ENCODE peak calls at places on chromosomes 11 and 22, in eight cellular contexts. One of them, this sample, is unnamed.

GRCh38 chr11:2530131-2530854 is 85.5 kb downstream of the KCNQ1 start:
- DNase-seq in CD8-positive, alpha-beta T cell: no peak
- DNase-seq in colonic mucosa: no peak
- DNase-seq in right atrium auricular region: no peak
- DNase-seq in choroid plexus epithelial cell: no peak
- DNase-seq in neural progenitor cell: no peak
- DNase-seq in ovary: peak; percentile 16
- DNase-seq in upper lobe of right lung: peak; percentile 58
- DNase-seq in this sample: no peak

GRCh38 chr22:47547239-47547661 is 784.8 kb downstream of the TBC1D22A start:
- DNase-seq in CD8-positive, alpha-beta T cell: no peak
- DNase-seq in colonic mucosa: no peak
- DNase-seq in right atrium auricular region: peak; percentile 36
- DNase-seq in choroid plexus epithelial cell: no peak
- DNase-seq in neural progenitor cell: no peak
- DNase-seq in ovary: no peak
- DNase-seq in upper lobe of right lung: no peak
- DNase-seq in this sample: no peak

GRCh38 chr11:123653997-123654565 is 343 bp downstream of the SCN3B start:
- DNase-seq in CD8-positive, alpha-beta T cell: no peak
- DNase-seq in colonic mucosa: peak; percentile 39
- DNase-seq in right atrium auricular region: no peak
- DNase-seq in choroid plexus epithelial cell: peak; percentile 55
- DNase-seq in neural progenitor cell: peak; percentile 74
- DNase-seq in ovary: peak; percentile 29
- DNase-seq in upper lobe of right lung: peak; percentile 71
- DNase-seq in this sample: peak; percentile 18

GRCh38 chr11:36352919-36353318 is 56.8 kb downstream of the PRR5L start:
- DNase-seq in CD8-positive, alpha-beta T cell: peak; percentile 76
- DNase-seq in colonic mucosa: peak; percentile 18
- DNase-seq in right atrium auricular region: no peak
- DNase-seq in choroid plexus epithelial cell: no peak
- DNase-seq in neural progenitor cell: no peak
- DNase-seq in ovary: no peak
- DNase-seq in upper lobe of right lung: no peak
- DNase-seq in this sample: no peak

GRCh38 chr22:40714514-40714966 is 35.3 kb downstream of the MCHR1 start:
- DNase-seq in CD8-positive, alpha-beta T cell: no peak
- DNase-seq in colonic mucosa: no peak
- DNase-seq in right atrium auricular region: no peak
- DNase-seq in choroid plexus epithelial cell: peak; percentile 83
- DNase-seq in neural progenitor cell: peak; percentile 94
- DNase-seq in ovary: peak; percentile 67
- DNase-seq in upper lobe of right lung: no peak
- DNase-seq in this sample: peak; percentile 37

GRCh38 chr22:28810839-28811491 is 10.6 kb upstream of the XBP1 start:
- DNase-seq in CD8-positive, alpha-beta T cell: peak; percentile 52
- DNase-seq in colonic mucosa: no peak
- DNase-seq in right atrium auricular region: no peak
- DNase-seq in choroid plexus epithelial cell: no peak
- DNase-seq in neural progenitor cell: no peak
- DNase-seq in ovary: no peak
- DNase-seq in upper lobe of right lung: no peak
- DNase-seq in this sample: no peak

GRCh38 chr11:10327254-10327653 is 22.4 kb downstream of the ADM start:
- DNase-seq in CD8-positive, alpha-beta T cell: no peak
- DNase-seq in colonic mucosa: no peak
- DNase-seq in right atrium auricular region: no peak
- DNase-seq in choroid plexus epithelial cell: peak; percentile 90
- DNase-seq in neural progenitor cell: no peak
- DNase-seq in ovary: no peak
- DNase-seq in upper lobe of right lung: no peak
- DNase-seq in this sample: peak; percentile 79

GRCh38 chr11:63667993-63668392 is 3.2 kb downstream of the ATL3 start:
- DNase-seq in CD8-positive, alpha-beta T cell: no peak
- DNase-seq in colonic mucosa: no peak
- DNase-seq in right atrium auricular region: peak; percentile 32
- DNase-seq in choroid plexus epithelial cell: peak; percentile 91
- DNase-seq in neural progenitor cell: no peak
- DNase-seq in ovary: no peak
- DNase-seq in upper lobe of right lung: no peak
- DNase-seq in this sample: peak; percentile 94

GRCh38 chr11:130383363-130384168 is 44.8 kb downstream of the ADAMTS8 start:
- DNase-seq in CD8-positive, alpha-beta T cell: no peak
- DNase-seq in colonic mucosa: no peak
- DNase-seq in right atrium auricular region: no peak
- DNase-seq in choroid plexus epithelial cell: peak; percentile 99
- DNase-seq in neural progenitor cell: no peak
- DNase-seq in ovary: no peak
- DNase-seq in upper lobe of right lung: no peak
- DNase-seq in this sample: peak; percentile 90

GRCh38 chr11:126122863-126123262 is 60.2 kb upstream of the CDON start:
- DNase-seq in CD8-positive, alpha-beta T cell: no peak
- DNase-seq in colonic mucosa: no peak
- DNase-seq in right atrium auricular region: no peak
- DNase-seq in choroid plexus epithelial cell: no peak
- DNase-seq in neural progenitor cell: no peak
- DNase-seq in ovary: no peak
- DNase-seq in upper lobe of right lung: no peak
- DNase-seq in this sample: peak; percentile 84

GRCh38 chr11:111305403-111305802 is 7.1 kb downstream of the POU2AF3 start:
- DNase-seq in CD8-positive, alpha-beta T cell: no peak
- DNase-seq in colonic mucosa: no peak
- DNase-seq in right atrium auricular region: no peak
- DNase-seq in choroid plexus epithelial cell: no peak
- DNase-seq in neural progenitor cell: no peak
- DNase-seq in ovary: no peak
- DNase-seq in upper lobe of right lung: no peak
- DNase-seq in this sample: no peak
- H3K4me3 ChIP-seq in CD8-positive, alpha-beta T cell: no peak overlapping the region
- H3K4me3 ChIP-seq in colonic mucosa: no peak overlapping the region
- H3K4me3 ChIP-seq in right atrium auricular region: no peak overlapping the region
- H3K4me3 ChIP-seq in choroid plexus epithelial cell: no peak overlapping the region
- H3K4me3 ChIP-seq in neural progenitor cell: no peak overlapping the region
- H3K4me3 ChIP-seq in ovary: no peak overlapping the region
- H3K4me3 ChIP-seq in upper lobe of right lung: no peak overlapping the region
- H3K4me3 ChIP-seq in this sample: no peak overlapping the region

GRCh38 chr22:38221908-38222796 is 20.4 kb downstream of the MAFF start:
- DNase-seq in CD8-positive, alpha-beta T cell: no peak
- DNase-seq in colonic mucosa: no peak
- DNase-seq in right atrium auricular region: no peak
- DNase-seq in choroid plexus epithelial cell: no peak
- DNase-seq in neural progenitor cell: peak; percentile 16
- DNase-seq in ovary: no peak
- DNase-seq in upper lobe of right lung: no peak
- DNase-seq in this sample: no peak

GRCh38 chr22:38221407-38221806 is 19.6 kb downstream of the MAFF start:
- DNase-seq in CD8-positive, alpha-beta T cell: no peak
- DNase-seq in colonic mucosa: no peak
- DNase-seq in right atrium auricular region: no peak
- DNase-seq in choroid plexus epithelial cell: no peak
- DNase-seq in neural progenitor cell: no peak
- DNase-seq in ovary: no peak
- DNase-seq in upper lobe of right lung: no peak
- DNase-seq in this sample: no peak

GRCh38 chr22:38222797-38223119 is 21.0 kb downstream of the MAFF start:
- DNase-seq in CD8-positive, alpha-beta T cell: no peak
- DNase-seq in colonic mucosa: peak; percentile 62
- DNase-seq in right atrium auricular region: no peak
- DNase-seq in choroid plexus epithelial cell: no peak
- DNase-seq in neural progenitor cell: no peak
- DNase-seq in ovary: no peak
- DNase-seq in upper lobe of right lung: no peak
- DNase-seq in this sample: no peak

GRCh38 chr22:38220653-38221386 is 19.0 kb downstream of the MAFF start:
- DNase-seq in CD8-positive, alpha-beta T cell: no peak
- DNase-seq in colonic mucosa: no peak
- DNase-seq in right atrium auricular region: no peak
- DNase-seq in choroid plexus epithelial cell: no peak
- DNase-seq in neural progenitor cell: no peak
- DNase-seq in ovary: no peak
- DNase-seq in upper lobe of right lung: no peak
- DNase-seq in this sample: no peak

DNA sequence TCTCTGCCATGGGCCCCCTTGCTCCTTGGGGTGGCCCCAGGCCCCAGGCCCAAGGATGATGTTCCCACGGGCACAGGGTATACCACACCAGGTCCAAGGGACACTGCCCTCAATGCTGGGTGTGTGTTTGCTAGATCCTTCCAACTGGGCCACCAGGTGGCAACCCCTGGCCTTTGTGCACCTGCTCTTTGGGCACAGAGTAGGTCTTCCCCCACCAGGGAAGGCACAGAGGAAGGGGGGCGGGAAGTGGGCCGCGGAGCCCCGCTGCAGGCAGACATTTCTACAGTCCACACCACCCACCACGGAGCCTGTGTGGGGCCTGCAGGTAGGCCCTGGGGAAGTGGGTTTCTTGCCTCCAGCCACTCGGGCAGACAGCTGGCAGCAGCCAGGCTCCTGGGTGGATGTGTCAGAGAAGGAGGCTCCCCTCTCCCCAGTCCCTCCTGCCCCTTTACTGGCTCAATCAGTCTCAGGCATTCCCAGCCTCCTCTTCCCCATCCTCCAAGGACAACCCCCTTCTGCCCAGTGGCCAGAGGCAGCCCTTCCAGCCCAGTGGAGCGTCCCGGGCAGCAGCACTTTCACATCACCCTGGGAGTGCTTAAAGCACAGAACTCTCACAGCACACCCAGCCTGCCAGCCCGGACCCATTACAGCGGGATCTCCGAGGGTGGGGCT is 21.6 kb downstream of the MAFF start:
- DNase-seq in CD8-positive, alpha-beta T cell: no peak
- DNase-seq in colonic mucosa: no peak
- DNase-seq in right atrium auricular region: no peak
- DNase-seq in choroid plexus epithelial cell: no peak
- DNase-seq in neural progenitor cell: no peak
- DNase-seq in ovary: no peak
- DNase-seq in upper lobe of right lung: no peak
- DNase-seq in this sample: no peak
- TF ChIP-seq CTCF in CD8-positive, alpha-beta T cell: no peak
- TF ChIP-seq CTCF in colonic mucosa: no peak
- TF ChIP-seq CTCF in right atrium auricular region: no peak
- TF ChIP-seq CTCF in choroid plexus epithelial cell: no peak
- TF ChIP-seq CTCF in neural progenitor cell: no peak
- TF ChIP-seq CTCF in ovary: no peak
- TF ChIP-seq CTCF in upper lobe of right lung: no peak
- TF ChIP-seq CTCF in this sample: no peak

GRCh38 chr11:11947825-11948224 is 60.6 kb downstream of the DKK3 start:
- DNase-seq in CD8-positive, alpha-beta T cell: no peak
- DNase-seq in colonic mucosa: no peak
- DNase-seq in right atrium auricular region: no peak
- DNase-seq in choroid plexus epithelial cell: no peak
- DNase-seq in neural progenitor cell: no peak
- DNase-seq in ovary: no peak
- DNase-seq in upper lobe of right lung: no peak
- DNase-seq in this sample: no peak

GRCh38 chr11:11946878-11947277 is 61.5 kb downstream of the DKK3 start:
- DNase-seq in CD8-positive, alpha-beta T cell: no peak
- DNase-seq in colonic mucosa: no peak
- DNase-seq in right atrium auricular region: no peak
- DNase-seq in choroid plexus epithelial cell: no peak
- DNase-seq in neural progenitor cell: no peak
- DNase-seq in ovary: no peak
- DNase-seq in upper lobe of right lung: no peak
- DNase-seq in this sample: no peak

GRCh38 chr11:11948242-11948947 is 60.0 kb downstream of the DKK3 start:
- DNase-seq in CD8-positive, alpha-beta T cell: no peak
- DNase-seq in colonic mucosa: no peak
- DNase-seq in right atrium auricular region: no peak
- DNase-seq in choroid plexus epithelial cell: no peak
- DNase-seq in neural progenitor cell: no peak
- DNase-seq in ovary: no peak
- DNase-seq in upper lobe of right lung: no peak
- DNase-seq in this sample: no peak

GRCh38 chr11:11944444-11944843 is 64.0 kb downstream of the DKK3 start:
- DNase-seq in CD8-positive, alpha-beta T cell: no peak
- DNase-seq in colonic mucosa: no peak
- DNase-seq in right atrium auricular region: no peak
- DNase-seq in choroid plexus epithelial cell: peak; percentile 8
- DNase-seq in neural progenitor cell: no peak
- DNase-seq in ovary: no peak
- DNase-seq in upper lobe of right lung: no peak
- DNase-seq in this sample: no peak

DNA sequence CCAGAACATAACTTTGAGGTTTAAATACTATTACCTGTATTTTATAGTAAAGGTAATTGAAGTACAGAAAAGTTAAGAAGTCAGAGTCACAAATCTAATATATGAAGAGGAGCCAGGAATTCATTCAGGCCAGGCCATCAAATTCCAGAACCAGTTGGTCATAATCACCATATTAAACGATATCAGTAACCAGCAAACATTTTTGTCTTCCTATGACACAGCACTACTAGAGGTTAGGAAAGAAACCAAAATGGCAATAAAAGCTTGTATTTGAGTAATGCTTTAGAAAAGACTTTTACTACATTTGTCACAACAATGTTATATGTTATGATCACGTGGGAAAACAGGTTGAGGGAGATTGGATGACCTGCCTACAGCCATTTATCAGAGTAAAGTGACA is 62.2 kb downstream of the DKK3 start:
- DNase-seq in CD8-positive, alpha-beta T cell: no peak
- DNase-seq in colonic mucosa: no peak
- DNase-seq in right atrium auricular region: no peak
- DNase-seq in choroid plexus epithelial cell: peak; percentile 33
- DNase-seq in neural progenitor cell: no peak
- DNase-seq in ovary: no peak
- DNase-seq in upper lobe of right lung: no peak
- DNase-seq in this sample: peak; percentile 47
- H3K4me3 ChIP-seq in CD8-positive, alpha-beta T cell: no peak overlapping the region
- H3K4me3 ChIP-seq in colonic mucosa: no peak overlapping the region
- H3K4me3 ChIP-seq in right atrium auricular region: no peak overlapping the region
- H3K4me3 ChIP-seq in choroid plexus epithelial cell: no peak overlapping the region
- H3K4me3 ChIP-seq in neural progenitor cell: no peak overlapping the region
- H3K4me3 ChIP-seq in ovary: no peak overlapping the region
- H3K4me3 ChIP-seq in upper lobe of right lung: no peak overlapping the region
- H3K4me3 ChIP-seq in this sample: no peak overlapping the region

GRCh38 chr11:59137190-59137589 is 5.5 kb upstream of the FAM111A start:
- DNase-seq in CD8-positive, alpha-beta T cell: no peak
- DNase-seq in colonic mucosa: no peak
- DNase-seq in right atrium auricular region: no peak
- DNase-seq in choroid plexus epithelial cell: no peak
- DNase-seq in neural progenitor cell: no peak
- DNase-seq in ovary: no peak
- DNase-seq in upper lobe of right lung: no peak
- DNase-seq in this sample: no peak

GRCh38 chr11:59141191-59141590 is 1.5 kb upstream of the FAM111A start:
- DNase-seq in CD8-positive, alpha-beta T cell: no peak
- DNase-seq in colonic mucosa: no peak
- DNase-seq in right atrium auricular region: no peak
- DNase-seq in choroid plexus epithelial cell: no peak
- DNase-seq in neural progenitor cell: no peak
- DNase-seq in ovary: no peak
- DNase-seq in upper lobe of right lung: no peak
- DNase-seq in this sample: no peak

GRCh38 chr11:59138643-59139042 is 4.0 kb upstream of the FAM111A start:
- DNase-seq in CD8-positive, alpha-beta T cell: no peak
- DNase-seq in colonic mucosa: no peak
- DNase-seq in right atrium auricular region: no peak
- DNase-seq in choroid plexus epithelial cell: peak; percentile 42
- DNase-seq in neural progenitor cell: no peak
- DNase-seq in ovary: no peak
- DNase-seq in upper lobe of right lung: no peak
- DNase-seq in this sample: no peak

GRCh38 chr11:59135648-59136461 is 6.8 kb upstream of the FAM111A start:
- DNase-seq in CD8-positive, alpha-beta T cell: peak; percentile 84
- DNase-seq in colonic mucosa: peak; percentile 87
- DNase-seq in right atrium auricular region: peak; percentile 81
- DNase-seq in choroid plexus epithelial cell: peak; percentile 82
- DNase-seq in neural progenitor cell: peak; percentile 84
- DNase-seq in ovary: peak; percentile 74
- DNase-seq in upper lobe of right lung: peak; percentile 90
- DNase-seq in this sample: peak; percentile 69
- TF ChIP-seq CTCF in CD8-positive, alpha-beta T cell: peak; percentile 98
- TF ChIP-seq CTCF in colonic mucosa: peak; percentile 95
- TF ChIP-seq CTCF in right atrium auricular region: peak; percentile 91
- TF ChIP-seq CTCF in choroid plexus epithelial cell: peak; percentile 99
- TF ChIP-seq CTCF in neural progenitor cell: peak; percentile 99
- TF ChIP-seq CTCF in ovary: peak; percentile 75
- TF ChIP-seq CTCF in upper lobe of right lung: peak; percentile 98
- TF ChIP-seq CTCF in this sample: peak; percentile 98

This sample was measured in fibroblast of mammary gland.